ENCODE peak calls at places on chromosomes 1 and 21, in four cellular contexts. V, Z, K and B are unnamed samples.

GRCh38 chr21:46080171-46081021 is 17.5 kb upstream of the COL6A2 start:
- DNase-seq in V (no peak), Z (no peak), K (peak), B (no peak)

GRCh38 chr1:91564888-91565700 is 64.4 kb downstream of the CDC7 start:
- DNase-seq in V (no peak), Z (no peak), K (no peak), B (no peak)

GRCh38 chr1:116178837-116179236 is 67.6 kb downstream of the MAB21L3 start:
- DNase-seq in V (no peak), Z (no peak), K (no peak), B (peak)

GRCh38 chr1:154489863-154490262 is 12.2 kb upstream of the TDRD10 start:
- DNase-seq in V (no peak), Z (no peak), K (no peak), B (no peak)

GRCh38 chr1:19926296-19927129 is 3.1 kb upstream of the PLA2G2E start:
- DNase-seq in V (no peak), Z (no peak), K (no peak), B (no peak)

GRCh38 chr1:93694833-93695232 is 13.2 kb upstream of the BCAR3 start:
- DNase-seq in V (no peak), Z (no peak), K (no peak), B (no peak)

GRCh38 chr1:74505889-74506288 is 6.5 kb downstream of the LRRC53 start:
- DNase-seq in V (no peak), Z (no peak), K (no peak), B (no peak)

GRCh38 chr1:74790453-74790852 is 57.5 kb downstream of the TYW3 start:
- DNase-seq in V (no peak), Z (no peak), K (no peak), B (no peak)

GRCh38 chr1:16405441-16405840 is 31.8 kb downstream of the SPATA21 start:
- DNase-seq in V (no peak), Z (no peak), K (no peak), B (no peak)

GRCh38 chr1:170886460-170886859 is 48.9 kb upstream of the MROH9 start:
- DNase-seq in V (no peak), Z (no peak), K (no peak), B (no peak)

GRCh38 chr1:3271866-3272265 is 182.6 kb upstream of the ARHGEF16 start:
- DNase-seq in V (no peak), Z (no peak), K (no peak), B (no peak)

GRCh38 chr1:93172778-93173177 is 7.4 kb downstream of the TMED5 start:
- DNase-seq in V (no peak), Z (no peak), K (no peak), B (no peak)

GRCh38 chr1:166840309-166841302 is 1.3 kb downstream of the POGK start:
- DNase-seq in V (no peak), Z (no peak), K (no peak), B (no peak)

GRCh38 chr1:36533897-36534296 is 51.2 kb upstream of the CSF3R start:
- DNase-seq in V (no peak), Z (no peak), K (no peak), B (no peak)

GRCh38 chr1:35433714-35434113 is 123.5 kb downstream of the KIAA0319L start:
- DNase-seq in V (no peak), Z (no peak), K (no peak), B (no peak)

GRCh38 chr1:30524840-30525617 is 198.4 kb downstream of the MATN1 start:
- DNase-seq in V (no peak), Z (no peak), K (no peak), B (no peak)

GRCh38 chr1:2602311-2602835 is 15.8 kb downstream of the PRXL2B start:
- DNase-seq in V (no peak), Z (no peak), K (no peak), B (no peak)

GRCh38 chr1:172293379-172293778 is 127.1 kb upstream of the C1orf105 start:
- DNase-seq in V (no peak), Z (no peak), K (no peak), B (no peak)

GRCh38 chr1:207336559-207337467 is 15.3 kb downstream of the CD55 start:
- DNase-seq in V (no peak), Z (no peak), K (no peak), B (no peak)

GRCh38 chr1:66214901-66215300 is 319.1 kb upstream of the SGIP1 start:
- DNase-seq in V (no peak), Z (no peak), K (no peak), B (no peak)

GRCh38 chr1:210294991-210295773 is 33.5 kb upstream of the HHAT start:
- DNase-seq in V (no peak), Z (no peak), K (peak), B (peak)